ENCODE peak calls at places on chromosomes 4 and X, in five cellular contexts. One of them, this sample, is unnamed.

GRCh38 chrX:155028192-155028591 is 1.5 kb downstream of the FUNDC2 start:
- DNase-seq in BE2C: no peak
- DNase-seq in dorsolateral prefrontal cortex: no peak
- DNase-seq in thoracic aorta: no peak
- DNase-seq in HepG2: no peak
- DNase-seq in this sample: no peak

GRCh38 chr4:17027495-17027894 is 129.1 kb upstream of the LDB2 start:
- DNase-seq in BE2C: no peak
- DNase-seq in dorsolateral prefrontal cortex: no peak
- DNase-seq in HepG2: no peak
- DNase-seq in thoracic aorta: no peak
- DNase-seq in this sample: no peak

GRCh38 chrX:108159028-108159670 is 67.6 kb downstream of the ATG4A start:
- DNase-seq in BE2C: no peak
- DNase-seq in dorsolateral prefrontal cortex: no peak
- DNase-seq in HepG2: no peak
- DNase-seq in thoracic aorta: no peak
- DNase-seq in this sample: no peak

GRCh38 chr4:1746265-1746691 is 25.0 kb downstream of the TACC3 start:
- DNase-seq in BE2C: peak
- DNase-seq in dorsolateral prefrontal cortex: peak
- DNase-seq in HepG2: peak
- DNase-seq in thoracic aorta: no peak
- DNase-seq in this sample: peak

GRCh38 chrX:140505421-140506337 is 810 bp upstream of the SOX3 start:
- DNase-seq in HepG2: no peak
- DNase-seq in dorsolateral prefrontal cortex: no peak
- DNase-seq in thoracic aorta: no peak
- DNase-seq in BE2C: no peak
- DNase-seq in this sample: no peak

GRCh38 chr4:87839309-87839946 is 6.7 kb downstream of the MEPE start:
- DNase-seq in dorsolateral prefrontal cortex: peak
- DNase-seq in thoracic aorta: no peak
- DNase-seq in BE2C: no peak
- DNase-seq in HepG2: no peak
- DNase-seq in this sample: no peak

GRCh38 chr4:168021666-168022065 is 70.7 kb upstream of the ANXA10 start:
- DNase-seq in BE2C: no peak
- DNase-seq in dorsolateral prefrontal cortex: no peak
- DNase-seq in thoracic aorta: no peak
- DNase-seq in HepG2: no peak
- DNase-seq in this sample: no peak

GRCh38 chr4:1591107-1591506 is 93.0 kb downstream of the FAM53A start:
- DNase-seq in HepG2: no peak
- DNase-seq in thoracic aorta: no peak
- DNase-seq in dorsolateral prefrontal cortex: no peak
- DNase-seq in BE2C: no peak
- DNase-seq in this sample: no peak

GRCh38 chrX:2677764-2678163 is 13.3 kb upstream of the CD99 start:
- DNase-seq in HepG2: no peak
- DNase-seq in thoracic aorta: peak
- DNase-seq in BE2C: no peak
- DNase-seq in dorsolateral prefrontal cortex: peak
- DNase-seq in this sample: peak

GRCh38 chr4:146368209-146368608 is 153.5 kb downstream of the SLC10A7 start:
- DNase-seq in BE2C: peak
- DNase-seq in dorsolateral prefrontal cortex: no peak
- DNase-seq in HepG2: no peak
- DNase-seq in thoracic aorta: no peak
- DNase-seq in this sample: no peak

GRCh38 chr4:11623726-11624037 is 195.0 kb upstream of the HS3ST1 start:
- DNase-seq in thoracic aorta: no peak
- DNase-seq in BE2C: no peak
- DNase-seq in HepG2: no peak
- DNase-seq in dorsolateral prefrontal cortex: no peak
- DNase-seq in this sample: no peak

GRCh38 chr4:105548483-105548882 is 3.9 kb upstream of the ARHGEF38 start:
- DNase-seq in thoracic aorta: no peak
- DNase-seq in HepG2: no peak
- DNase-seq in dorsolateral prefrontal cortex: no peak
- DNase-seq in BE2C: no peak
- DNase-seq in this sample: no peak

GRCh38 chr4:174256277-174256713 is 27.2 kb downstream of the FBXO8 start:
- DNase-seq in HepG2: no peak
- DNase-seq in thoracic aorta: no peak
- DNase-seq in BE2C: no peak
- DNase-seq in dorsolateral prefrontal cortex: no peak
- DNase-seq in this sample: no peak

GRCh38 chr4:33063238-33063637 is 2343.1 kb downstream of the PCDH7 start:
- DNase-seq in thoracic aorta: no peak
- DNase-seq in BE2C: no peak
- DNase-seq in dorsolateral prefrontal cortex: no peak
- DNase-seq in HepG2: no peak
- DNase-seq in this sample: no peak

DNA sequence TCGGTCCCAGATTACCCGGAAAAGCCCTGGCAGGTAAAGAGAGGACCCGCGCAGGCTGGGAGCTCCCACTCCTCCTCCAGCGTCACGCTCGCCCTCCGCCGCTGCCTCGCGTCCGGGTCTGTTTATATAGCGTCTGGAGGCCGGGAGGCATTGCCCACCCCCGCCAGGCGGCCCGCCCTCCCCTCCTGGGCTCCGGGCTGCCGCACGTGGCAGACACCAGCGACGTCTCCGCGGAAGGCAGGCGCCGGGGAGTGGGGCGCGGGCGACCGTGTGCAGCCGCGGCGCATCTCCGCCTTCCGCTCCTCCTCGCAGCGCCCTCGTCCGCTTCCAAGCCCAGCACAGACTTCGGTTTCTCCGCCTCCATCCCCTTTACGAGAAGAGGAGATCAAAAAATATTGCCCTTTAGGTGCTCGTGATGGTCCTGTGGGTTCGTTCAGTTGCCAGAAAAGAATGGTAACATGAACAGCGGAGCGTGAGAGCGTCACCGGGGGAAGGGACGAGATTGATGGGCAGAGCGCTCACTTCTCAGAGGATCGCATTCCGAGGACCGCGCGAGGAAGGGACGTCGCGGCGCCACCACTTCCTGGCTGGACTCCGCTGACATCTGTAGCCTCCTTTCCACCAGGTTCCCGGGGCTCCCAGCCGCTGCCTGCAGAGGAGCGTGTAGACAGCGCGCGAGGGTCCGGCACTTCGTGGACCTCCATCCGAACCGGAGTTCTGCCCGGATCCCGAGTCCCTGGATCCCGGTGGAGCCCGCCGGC is at the start of gene GALNTL6:
- DNase-seq in BE2C: peak
- DNase-seq in dorsolateral prefrontal cortex: no peak
- DNase-seq in thoracic aorta: no peak
- DNase-seq in HepG2: no peak
- DNase-seq in this sample: no peak
- TF ChIP-seq CTCF in BE2C: no peak
- TF ChIP-seq CTCF in dorsolateral prefrontal cortex: no peak
- TF ChIP-seq CTCF in thoracic aorta: no peak
- TF ChIP-seq CTCF in HepG2: no peak
- TF ChIP-seq CTCF in this sample: no peak

GRCh38 chrX:51487960-51488267 is 8.5 kb downstream of the NUDT11 start:
- DNase-seq in BE2C: no peak
- DNase-seq in dorsolateral prefrontal cortex: no peak
- DNase-seq in thoracic aorta: no peak
- DNase-seq in HepG2: no peak
- DNase-seq in this sample: no peak
- TF ChIP-seq CTCF in BE2C: no peak
- TF ChIP-seq CTCF in dorsolateral prefrontal cortex: no peak
- TF ChIP-seq CTCF in thoracic aorta: no peak
- TF ChIP-seq CTCF in HepG2: no peak
- TF ChIP-seq CTCF in this sample: no peak

DNA sequence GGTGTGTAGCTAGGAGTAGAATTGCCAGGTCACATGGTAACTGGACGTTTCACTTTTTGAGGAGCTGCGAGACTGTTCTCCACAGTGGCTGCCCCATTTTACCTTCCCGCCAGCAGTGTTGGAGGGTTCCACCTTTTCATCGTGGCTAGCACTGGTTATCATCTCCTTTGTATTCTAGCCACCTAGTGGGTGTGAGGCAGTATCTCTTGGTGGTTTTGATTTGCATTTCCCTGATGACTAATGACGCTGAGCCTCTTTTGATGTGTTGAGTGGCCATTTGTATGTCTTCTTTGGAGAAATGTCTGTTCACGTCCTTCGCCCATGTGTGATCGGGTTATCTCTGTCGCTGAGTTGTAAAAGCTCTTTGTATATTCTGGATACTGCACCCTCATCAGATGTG is 10.6 kb downstream of the ABCD1 start:
- DNase-seq in HepG2: no peak
- DNase-seq in dorsolateral prefrontal cortex: no peak
- DNase-seq in thoracic aorta: no peak
- DNase-seq in BE2C: no peak
- DNase-seq in this sample: no peak
- TF ChIP-seq CTCF in HepG2: no peak
- TF ChIP-seq CTCF in dorsolateral prefrontal cortex: no peak
- TF ChIP-seq CTCF in thoracic aorta: no peak
- TF ChIP-seq CTCF in BE2C: no peak
- TF ChIP-seq CTCF in this sample: no peak

GRCh38 chrX:40411350-40412111 is 169.2 kb upstream of the ATP6AP2 start:
- DNase-seq in dorsolateral prefrontal cortex: no peak
- DNase-seq in thoracic aorta: no peak
- DNase-seq in BE2C: peak
- DNase-seq in HepG2: peak
- DNase-seq in this sample: no peak
- TF ChIP-seq CTCF in dorsolateral prefrontal cortex: no peak
- TF ChIP-seq CTCF in thoracic aorta: no peak
- TF ChIP-seq CTCF in BE2C: peak
- TF ChIP-seq CTCF in HepG2: no peak
- TF ChIP-seq CTCF in this sample: no peak

GRCh38 chrX:129600981-129601424 is 53.8 kb downstream of the APLN start:
- DNase-seq in BE2C: no peak
- DNase-seq in dorsolateral prefrontal cortex: peak
- DNase-seq in thoracic aorta: no peak
- DNase-seq in HepG2: peak
- DNase-seq in this sample: no peak

GRCh38 chrX:129609395-129609794 is 45.4 kb downstream of the APLN start:
- DNase-seq in HepG2: no peak
- DNase-seq in BE2C: no peak
- DNase-seq in thoracic aorta: no peak
- DNase-seq in dorsolateral prefrontal cortex: no peak
- DNase-seq in this sample: no peak

GRCh38 chrX:129612396-129612795 is 42.4 kb downstream of the APLN start:
- DNase-seq in thoracic aorta: no peak
- DNase-seq in BE2C: no peak
- DNase-seq in dorsolateral prefrontal cortex: no peak
- DNase-seq in HepG2: no peak
- DNase-seq in this sample: no peak

DNA sequence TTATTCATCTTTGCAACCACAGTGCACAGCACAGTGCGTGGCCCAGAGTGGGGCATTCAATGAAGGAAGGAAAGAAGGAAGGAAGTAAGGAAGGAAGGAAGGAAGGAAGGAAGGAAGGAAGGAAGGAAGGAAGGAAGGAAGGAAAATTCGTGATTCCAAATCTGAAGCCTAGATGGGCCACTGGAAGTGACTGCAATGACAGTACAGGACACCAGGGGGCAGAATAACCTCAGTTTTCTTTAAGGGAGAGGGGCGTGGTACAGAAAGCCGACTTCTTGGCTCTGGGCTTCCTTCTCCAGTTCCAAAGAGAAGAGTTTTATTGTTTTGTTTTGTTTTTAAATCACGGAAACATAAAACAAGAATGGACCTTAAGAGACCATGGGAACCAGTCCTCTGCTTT is 47.8 kb downstream of the APLN start:
- DNase-seq in HepG2: peak
- DNase-seq in BE2C: peak
- DNase-seq in dorsolateral prefrontal cortex: peak
- DNase-seq in thoracic aorta: no peak
- DNase-seq in this sample: no peak
- TF ChIP-seq CTCF in HepG2: peak
- TF ChIP-seq CTCF in BE2C: peak
- TF ChIP-seq CTCF in dorsolateral prefrontal cortex: peak
- TF ChIP-seq CTCF in thoracic aorta: peak
- TF ChIP-seq CTCF in this sample: peak

GRCh38 chrX:133171962-133172708 is 46.0 kb downstream of the TFDP3 start:
- DNase-seq in thoracic aorta: no peak
- DNase-seq in dorsolateral prefrontal cortex: no peak
- DNase-seq in HepG2: no peak
- DNase-seq in BE2C: no peak
- DNase-seq in this sample: no peak
- TF ChIP-seq CTCF in thoracic aorta: no peak
- TF ChIP-seq CTCF in dorsolateral prefrontal cortex: peak
- TF ChIP-seq CTCF in HepG2: peak
- TF ChIP-seq CTCF in BE2C: peak
- TF ChIP-seq CTCF in this sample: peak

DNA sequence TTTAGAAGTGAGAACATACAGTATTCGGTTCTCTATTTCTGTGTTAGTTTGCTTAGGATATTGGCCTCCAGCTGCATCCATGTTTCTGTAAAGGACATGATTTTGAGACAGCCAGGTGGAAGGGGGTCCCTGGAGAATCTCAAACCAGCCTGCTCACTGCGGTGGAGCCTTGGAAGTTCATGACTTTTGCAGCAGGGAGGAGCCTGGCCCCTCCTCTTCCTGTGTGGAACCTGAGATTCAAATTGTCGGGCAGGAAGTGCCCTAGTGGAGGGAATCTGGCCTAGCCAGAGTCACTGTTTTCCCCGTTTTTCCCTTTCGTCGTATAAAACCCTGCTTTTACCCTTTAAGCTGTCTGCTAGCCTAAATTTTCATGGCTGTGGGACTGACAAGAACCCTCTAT is 762.6 kb downstream of the PCDH18 start:
- DNase-seq in dorsolateral prefrontal cortex: no peak
- DNase-seq in thoracic aorta: no peak
- DNase-seq in BE2C: no peak
- DNase-seq in HepG2: no peak
- DNase-seq in this sample: no peak
- TF ChIP-seq CTCF in dorsolateral prefrontal cortex: no peak
- TF ChIP-seq CTCF in thoracic aorta: no peak
- TF ChIP-seq CTCF in BE2C: no peak
- TF ChIP-seq CTCF in HepG2: no peak
- TF ChIP-seq CTCF in this sample: no peak

GRCh38 chrX:46666831-46667230 is 92.1 kb downstream of the SLC9A7 start:
- DNase-seq in dorsolateral prefrontal cortex: no peak
- DNase-seq in HepG2: no peak
- DNase-seq in thoracic aorta: no peak
- DNase-seq in BE2C: no peak
- DNase-seq in this sample: no peak

GRCh38 chrX:46662594-46662993 is 89.0 kb downstream of the CHST7 start:
- DNase-seq in HepG2: no peak
- DNase-seq in dorsolateral prefrontal cortex: no peak
- DNase-seq in thoracic aorta: no peak
- DNase-seq in BE2C: no peak
- DNase-seq in this sample: no peak

GRCh38 chrX:46670316-46670715 is 88.6 kb downstream of the SLC9A7 start:
- DNase-seq in HepG2: no peak
- DNase-seq in thoracic aorta: no peak
- DNase-seq in BE2C: no peak
- DNase-seq in dorsolateral prefrontal cortex: no peak
- DNase-seq in this sample: no peak

GRCh38 chrX:46662188-46662587 is 88.6 kb downstream of the CHST7 start:
- DNase-seq in BE2C: no peak
- DNase-seq in HepG2: no peak
- DNase-seq in dorsolateral prefrontal cortex: no peak
- DNase-seq in thoracic aorta: no peak
- DNase-seq in this sample: no peak

GRCh38 chrX:46665232-46666162 is 91.9 kb downstream of the CHST7 start:
- DNase-seq in dorsolateral prefrontal cortex: no peak
- DNase-seq in thoracic aorta: no peak
- DNase-seq in HepG2: no peak
- DNase-seq in BE2C: no peak
- DNase-seq in this sample: no peak
- TF ChIP-seq CTCF in dorsolateral prefrontal cortex: no peak
- TF ChIP-seq CTCF in thoracic aorta: no peak
- TF ChIP-seq CTCF in HepG2: no peak
- TF ChIP-seq CTCF in BE2C: no peak
- TF ChIP-seq CTCF in this sample: no peak